ENCODE peak calls at places on chromosomes 11 and 22, in seven cellular contexts. One of them, this sample, is unnamed.

GRCh38 chr22:41479671-41480396 is 10.9 kb downstream of the ACO2 start:
- ATAC-seq in left ventricle myocardium superior: peak; percentile 26
- ATAC-seq in activated naive CD8-positive, alpha-beta T cell treated with anti-CD3 and anti-CD28 coated beads, Interleukin-2, amount 50 U/mL, for 24 hours: no peak
- ATAC-seq in foreskin keratinocyte: no peak
- ATAC-seq in stimulated activated naive CD8-positive, alpha-beta T cell treated with anti-CD3 and anti-CD28 coated beads, Interleukin-15, amount 100 ng/mL, for 72 hours: no peak
- ATAC-seq in left lobe of liver: no peak
- ATAC-seq in IMR-90: peak; percentile 38
- ATAC-seq in this sample: no peak

GRCh38 chr11:64810891-64811272 is 531 bp upstream of the MEN1 start:
- ATAC-seq in left ventricle myocardium superior: peak; percentile 3
- ATAC-seq in activated naive CD8-positive, alpha-beta T cell treated with anti-CD3 and anti-CD28 coated beads, Interleukin-2, amount 50 U/mL, for 24 hours: peak; percentile 24
- ATAC-seq in foreskin keratinocyte: peak; percentile 3
- ATAC-seq in stimulated activated naive CD8-positive, alpha-beta T cell treated with anti-CD3 and anti-CD28 coated beads, Interleukin-15, amount 100 ng/mL, for 72 hours: peak; percentile 53
- ATAC-seq in left lobe of liver: peak; percentile 36
- ATAC-seq in IMR-90: peak; percentile 3
- ATAC-seq in this sample: no peak

GRCh38 chr11:113188433-113188834 is 125.9 kb upstream of the TTC12 start:
- ATAC-seq in left ventricle myocardium superior: no peak
- ATAC-seq in activated naive CD8-positive, alpha-beta T cell treated with anti-CD3 and anti-CD28 coated beads, Interleukin-2, amount 50 U/mL, for 24 hours: no peak
- ATAC-seq in foreskin keratinocyte: no peak
- ATAC-seq in stimulated activated naive CD8-positive, alpha-beta T cell treated with anti-CD3 and anti-CD28 coated beads, Interleukin-15, amount 100 ng/mL, for 72 hours: no peak
- ATAC-seq in left lobe of liver: no peak
- ATAC-seq in IMR-90: no peak
- ATAC-seq in this sample: no peak

GRCh38 chr22:19959043-19959586 is 17.5 kb upstream of the TXNRD2 start:
- ATAC-seq in left ventricle myocardium superior: peak; percentile 69
- ATAC-seq in activated naive CD8-positive, alpha-beta T cell treated with anti-CD3 and anti-CD28 coated beads, Interleukin-2, amount 50 U/mL, for 24 hours: no peak
- ATAC-seq in foreskin keratinocyte: peak; percentile 10
- ATAC-seq in stimulated activated naive CD8-positive, alpha-beta T cell treated with anti-CD3 and anti-CD28 coated beads, Interleukin-15, amount 100 ng/mL, for 72 hours: no peak
- ATAC-seq in left lobe of liver: peak; percentile 68
- ATAC-seq in IMR-90: peak; percentile 61
- ATAC-seq in this sample: no peak

GRCh38 chr11:112082729-112083128 is 3.8 kb downstream of the TIMM8B start:
- ATAC-seq in left ventricle myocardium superior: peak; percentile 41
- ATAC-seq in activated naive CD8-positive, alpha-beta T cell treated with anti-CD3 and anti-CD28 coated beads, Interleukin-2, amount 50 U/mL, for 24 hours: peak; percentile 57
- ATAC-seq in foreskin keratinocyte: no peak
- ATAC-seq in stimulated activated naive CD8-positive, alpha-beta T cell treated with anti-CD3 and anti-CD28 coated beads, Interleukin-15, amount 100 ng/mL, for 72 hours: peak; percentile 52
- ATAC-seq in left lobe of liver: no peak
- ATAC-seq in IMR-90: peak; percentile 28
- ATAC-seq in this sample: no peak

GRCh38 chr22:30236875-30237274 is 9.7 kb downstream of the LIF start:
- ATAC-seq in left ventricle myocardium superior: no peak
- ATAC-seq in activated naive CD8-positive, alpha-beta T cell treated with anti-CD3 and anti-CD28 coated beads, Interleukin-2, amount 50 U/mL, for 24 hours: no peak
- ATAC-seq in foreskin keratinocyte: no peak
- ATAC-seq in stimulated activated naive CD8-positive, alpha-beta T cell treated with anti-CD3 and anti-CD28 coated beads, Interleukin-15, amount 100 ng/mL, for 72 hours: no peak
- ATAC-seq in left lobe of liver: no peak
- ATAC-seq in IMR-90: no peak
- ATAC-seq in this sample: no peak

GRCh38 chr11:74672956-74673895 is 58.0 kb downstream of the CHRDL2 start:
- ATAC-seq in left ventricle myocardium superior: peak; percentile 82
- ATAC-seq in activated naive CD8-positive, alpha-beta T cell treated with anti-CD3 and anti-CD28 coated beads, Interleukin-2, amount 50 U/mL, for 24 hours: no peak
- ATAC-seq in foreskin keratinocyte: no peak
- ATAC-seq in stimulated activated naive CD8-positive, alpha-beta T cell treated with anti-CD3 and anti-CD28 coated beads, Interleukin-15, amount 100 ng/mL, for 72 hours: no peak
- ATAC-seq in left lobe of liver: peak; percentile 67
- ATAC-seq in IMR-90: peak; percentile 90
- ATAC-seq in this sample: no peak

GRCh38 chr11:76041208-76041607 is 165.1 kb downstream of the WNT11 start:
- ATAC-seq in left ventricle myocardium superior: no peak
- ATAC-seq in activated naive CD8-positive, alpha-beta T cell treated with anti-CD3 and anti-CD28 coated beads, Interleukin-2, amount 50 U/mL, for 24 hours: no peak
- ATAC-seq in foreskin keratinocyte: no peak
- ATAC-seq in stimulated activated naive CD8-positive, alpha-beta T cell treated with anti-CD3 and anti-CD28 coated beads, Interleukin-15, amount 100 ng/mL, for 72 hours: no peak
- ATAC-seq in left lobe of liver: no peak
- ATAC-seq in IMR-90: no peak
- ATAC-seq in this sample: no peak

GRCh38 chr11:83056204-83056603 is 15.5 kb downstream of the RAB30 start:
- ATAC-seq in left ventricle myocardium superior: no peak
- ATAC-seq in activated naive CD8-positive, alpha-beta T cell treated with anti-CD3 and anti-CD28 coated beads, Interleukin-2, amount 50 U/mL, for 24 hours: peak; percentile 62
- ATAC-seq in foreskin keratinocyte: no peak
- ATAC-seq in stimulated activated naive CD8-positive, alpha-beta T cell treated with anti-CD3 and anti-CD28 coated beads, Interleukin-15, amount 100 ng/mL, for 72 hours: peak; percentile 43
- ATAC-seq in left lobe of liver: no peak
- ATAC-seq in IMR-90: no peak
- ATAC-seq in this sample: no peak

GRCh38 chr11:129960216-129961214 is 42.1 kb downstream of the PRDM10 start:
- ATAC-seq in left ventricle myocardium superior: no peak
- ATAC-seq in activated naive CD8-positive, alpha-beta T cell treated with anti-CD3 and anti-CD28 coated beads, Interleukin-2, amount 50 U/mL, for 24 hours: peak; percentile 97
- ATAC-seq in foreskin keratinocyte: peak; percentile 58
- ATAC-seq in stimulated activated naive CD8-positive, alpha-beta T cell treated with anti-CD3 and anti-CD28 coated beads, Interleukin-15, amount 100 ng/mL, for 72 hours: peak; percentile 96
- ATAC-seq in left lobe of liver: peak; percentile 38
- ATAC-seq in IMR-90: peak; percentile 92
- ATAC-seq in this sample: peak; percentile 92

GRCh38 chr11:46522682-46523281 is 71.0 kb downstream of the AMBRA1 start:
- ATAC-seq in left ventricle myocardium superior: no peak
- ATAC-seq in activated naive CD8-positive, alpha-beta T cell treated with anti-CD3 and anti-CD28 coated beads, Interleukin-2, amount 50 U/mL, for 24 hours: no peak
- ATAC-seq in foreskin keratinocyte: no peak
- ATAC-seq in stimulated activated naive CD8-positive, alpha-beta T cell treated with anti-CD3 and anti-CD28 coated beads, Interleukin-15, amount 100 ng/mL, for 72 hours: no peak
- ATAC-seq in left lobe of liver: peak; percentile 70
- ATAC-seq in IMR-90: no peak
- ATAC-seq in this sample: no peak

GRCh38 chr11:70398834-70399680 is 728 bp downstream of the CTTN start:
- ATAC-seq in left ventricle myocardium superior: peak; percentile 11
- ATAC-seq in activated naive CD8-positive, alpha-beta T cell treated with anti-CD3 and anti-CD28 coated beads, Interleukin-2, amount 50 U/mL, for 24 hours: no peak
- ATAC-seq in foreskin keratinocyte: peak; percentile 39
- ATAC-seq in stimulated activated naive CD8-positive, alpha-beta T cell treated with anti-CD3 and anti-CD28 coated beads, Interleukin-15, amount 100 ng/mL, for 72 hours: peak; percentile 14
- ATAC-seq in left lobe of liver: no peak
- ATAC-seq in IMR-90: peak; percentile 0
- ATAC-seq in this sample: peak; percentile 11

GRCh38 chr11:58030653-58031052 is at the start of gene OR6Q1:
- ATAC-seq in left ventricle myocardium superior: no peak
- ATAC-seq in activated naive CD8-positive, alpha-beta T cell treated with anti-CD3 and anti-CD28 coated beads, Interleukin-2, amount 50 U/mL, for 24 hours: no peak
- ATAC-seq in foreskin keratinocyte: no peak
- ATAC-seq in stimulated activated naive CD8-positive, alpha-beta T cell treated with anti-CD3 and anti-CD28 coated beads, Interleukin-15, amount 100 ng/mL, for 72 hours: no peak
- ATAC-seq in left lobe of liver: no peak
- ATAC-seq in IMR-90: no peak
- ATAC-seq in this sample: no peak

GRCh38 chr11:73538381-73538872 is 59.5 kb downstream of the FAM168A start:
- ATAC-seq in left ventricle myocardium superior: no peak
- ATAC-seq in activated naive CD8-positive, alpha-beta T cell treated with anti-CD3 and anti-CD28 coated beads, Interleukin-2, amount 50 U/mL, for 24 hours: peak; percentile 61
- ATAC-seq in foreskin keratinocyte: no peak
- ATAC-seq in stimulated activated naive CD8-positive, alpha-beta T cell treated with anti-CD3 and anti-CD28 coated beads, Interleukin-15, amount 100 ng/mL, for 72 hours: peak; percentile 88
- ATAC-seq in left lobe of liver: no peak
- ATAC-seq in IMR-90: no peak
- ATAC-seq in this sample: no peak

GRCh38 chr11:122123258-122123929 is 7.4 kb upstream of the BLID start:
- ATAC-seq in left ventricle myocardium superior: no peak
- ATAC-seq in activated naive CD8-positive, alpha-beta T cell treated with anti-CD3 and anti-CD28 coated beads, Interleukin-2, amount 50 U/mL, for 24 hours: no peak
- ATAC-seq in foreskin keratinocyte: no peak
- ATAC-seq in stimulated activated naive CD8-positive, alpha-beta T cell treated with anti-CD3 and anti-CD28 coated beads, Interleukin-15, amount 100 ng/mL, for 72 hours: no peak
- ATAC-seq in left lobe of liver: no peak
- ATAC-seq in IMR-90: no peak
- ATAC-seq in this sample: no peak

GRCh38 chr22:49730656-49731055 is 97.0 kb downstream of the BRD1 start:
- ATAC-seq in left ventricle myocardium superior: no peak
- ATAC-seq in activated naive CD8-positive, alpha-beta T cell treated with anti-CD3 and anti-CD28 coated beads, Interleukin-2, amount 50 U/mL, for 24 hours: no peak
- ATAC-seq in foreskin keratinocyte: no peak
- ATAC-seq in stimulated activated naive CD8-positive, alpha-beta T cell treated with anti-CD3 and anti-CD28 coated beads, Interleukin-15, amount 100 ng/mL, for 72 hours: no peak
- ATAC-seq in left lobe of liver: no peak
- ATAC-seq in IMR-90: no peak
- ATAC-seq in this sample: no peak

GRCh38 chr22:50544078-50544745 is 1.5 kb upstream of the KLHDC7B start:
- ATAC-seq in left ventricle myocardium superior: peak; percentile 74
- ATAC-seq in activated naive CD8-positive, alpha-beta T cell treated with anti-CD3 and anti-CD28 coated beads, Interleukin-2, amount 50 U/mL, for 24 hours: peak; percentile 65
- ATAC-seq in foreskin keratinocyte: peak; percentile 41
- ATAC-seq in stimulated activated naive CD8-positive, alpha-beta T cell treated with anti-CD3 and anti-CD28 coated beads, Interleukin-15, amount 100 ng/mL, for 72 hours: peak; percentile 47
- ATAC-seq in left lobe of liver: peak; percentile 78
- ATAC-seq in IMR-90: peak; percentile 52
- ATAC-seq in this sample: peak; percentile 24